ENCODE peak calls at places on chromosome 10, in ten cellular contexts. H is uterus, E is ovary, X is H1, Q is prostate gland, S is spleen, K is body of pancreas, T is NB4, N is suprapubic skin, C is thyroid gland. V is an unnamed sample.

GRCh38 chr10:102856758-102857424 is 2.8 kb downstream of the BORCS7 start:
- DNase-seq in T (no peak), X (no peak), Q (no peak), K (no peak), N (no peak), H (no peak), C (no peak), E (no peak), S (no peak), V (no peak)

GRCh38 chr10:44195120-44196007 is 189.5 kb downstream of the CXCL12 start:
- DNase-seq in X (no peak), H (peak), N (no peak), T (peak), Q (peak), E (peak), S (no peak), C (peak), K (peak), V (peak)

GRCh38 chr10:95552680-95553342 is 8.4 kb downstream of the SORBS1 start:
- DNase-seq in K (no peak), T (no peak), E (no peak), X (no peak), N (no peak), H (no peak), Q (no peak), S (no peak), C (no peak), V (no peak)

GRCh38 chr10:89236221-89236620 is 15.4 kb downstream of the LIPA start:
- DNase-seq in S (no peak), T (no peak), Q (no peak), N (no peak), E (no peak), X (no peak), K (no peak), H (no peak), C (no peak), V (no peak)

GRCh38 chr10:72164617-72165016 is 51.2 kb upstream of the ANAPC16 start:
- DNase-seq in S (no peak), X (no peak), E (no peak), Q (no peak), N (no peak), H (no peak), C (no peak), K (no peak), T (peak), V (no peak)

GRCh38 chr10:30645340-30645827 is 15.8 kb upstream of the LYZL2 start:
- DNase-seq in E (no peak), X (peak), Q (no peak), K (no peak), T (no peak), N (no peak), C (no peak), H (no peak), S (no peak), V (peak)

GRCh38 chr10:21030096-21030495 is 133.0 kb upstream of the NEBL start:
- DNase-seq in C (no peak), T (peak), E (no peak), Q (no peak), H (no peak), X (no peak), N (no peak), S (no peak), K (no peak), V (no peak)

GRCh38 chr10:84540022-84540616 is 211.7 kb downstream of the CCSER2 start:
- DNase-seq in K (no peak), X (no peak), T (no peak), S (no peak), C (no peak), N (no peak), Q (no peak), H (no peak), E (no peak), V (no peak)

GRCh38 chr10:130809761-130810515 is 501.6 kb downstream of the TCERG1L start:
- DNase-seq in Q (no peak), X (peak), C (no peak), K (no peak), T (peak), E (no peak), H (no peak), N (peak), S (no peak), V (no peak)

GRCh38 chr10:118721005-118721876 is 33.5 kb downstream of the CACUL1 start:
- DNase-seq in T (peak), C (peak), N (no peak), H (peak), K (peak), Q (peak), E (no peak), X (peak), S (no peak), V (peak)

GRCh38 chr10:70456164-70456563 is 14.7 kb upstream of the NODAL start:
- DNase-seq in Q (no peak), E (no peak), K (no peak), H (no peak), S (no peak), X (no peak), C (no peak), T (peak), N (no peak), V (no peak)

GRCh38 chr10:68336952-68337351 is 4.2 kb upstream of the PBLD start:
- DNase-seq in X (no peak), S (no peak), H (no peak), K (no peak), T (no peak), N (no peak), Q (no peak), E (no peak), C (no peak), V (no peak)
- H3K4me3 ChIP-seq in X (no peak), S (no peak), H (peak), K (no peak), T (peak), N (no peak), Q (no peak), E (no peak), C (no peak), V (no peak)

GRCh38 chr10:100996678-100997363 is 2.8 kb upstream of the LZTS2 start:
- DNase-seq in E (no peak), T (peak), X (peak), Q (no peak), K (peak), N (no peak), H (no peak), C (peak), S (peak), V (peak)
- TF ChIP-seq POLR2A in E (no peak), T (peak), X (peak), Q (no peak), K (no peak), N (no peak), H (no peak), C (peak), S (no peak), V (no peak)

DNA sequence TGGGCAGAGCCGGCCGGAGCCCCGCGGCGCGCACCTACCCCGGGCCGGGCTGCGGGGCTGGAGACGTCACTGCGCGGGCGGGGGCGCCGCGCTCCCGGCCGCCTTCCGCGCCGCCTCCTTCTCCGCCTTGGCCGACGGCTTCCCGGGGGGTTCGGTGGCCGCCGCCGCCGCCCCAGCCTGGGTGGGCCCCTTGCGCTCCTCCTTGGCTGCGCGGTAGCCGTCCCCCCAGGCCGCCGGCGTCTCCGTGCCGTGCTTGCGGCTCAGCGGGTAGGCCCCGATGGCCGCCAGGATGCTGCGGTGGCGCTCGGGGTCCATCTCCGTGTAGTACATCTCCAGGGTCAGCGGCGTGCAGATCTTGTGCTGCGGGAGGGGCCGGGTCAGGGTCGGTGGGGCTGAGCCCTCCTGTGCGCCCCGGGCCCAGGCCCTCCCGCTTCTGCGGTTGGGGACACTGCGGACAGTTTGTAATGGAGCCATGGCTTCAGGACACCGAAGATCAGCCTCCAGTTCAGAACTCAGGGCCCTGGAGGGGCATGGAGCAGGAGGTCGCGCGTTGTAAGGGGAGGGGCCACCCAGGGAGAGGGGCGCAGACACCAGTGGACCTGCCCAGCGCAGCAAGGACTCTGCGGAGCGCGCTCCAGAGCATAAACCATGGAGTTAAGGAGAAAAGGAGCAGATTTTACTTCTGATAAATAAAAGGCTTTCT is 10.8 kb downstream of the CALY start:
- DNase-seq in K (no peak), Q (no peak), X (peak), C (no peak), T (no peak), S (no peak), E (no peak), H (no peak), N (no peak), V (no peak)
- H3K4me3 ChIP-seq in K (no peak), Q (peak), X (peak), C (no peak), T (no peak), S (peak), E (peak), H (peak), N (peak), V (peak)

GRCh38 chr10:97334370-97335175 is at the start of gene FRAT2:
- DNase-seq in T (peak), H (peak), C (peak), S (peak), Q (peak), X (peak), K (peak), E (peak), N (peak), V (peak)
- TF ChIP-seq POLR2A in T (peak), H (peak), C (no peak), S (peak), Q (peak), X (peak), K (peak), E (peak), N (peak), V (peak)

GRCh38 chr10:132408367-132408781 is 11.4 kb downstream of the PWWP2B start:
- DNase-seq in S (no peak), T (peak), E (peak), H (no peak), N (no peak), C (peak), Q (peak), K (peak), X (no peak), V (peak)

GRCh38 chr10:132410056-132410778 is 13.2 kb downstream of the PWWP2B start:
- DNase-seq in K (peak), C (no peak), X (no peak), S (peak), H (no peak), E (no peak), T (no peak), Q (no peak), N (no peak), V (no peak)

GRCh38 chr10:132409667-132410028 is 12.6 kb downstream of the PWWP2B start:
- DNase-seq in S (no peak), T (no peak), H (no peak), E (no peak), C (no peak), N (no peak), X (no peak), Q (no peak), K (peak), V (no peak)

GRCh38 chr10:132407846-132408278 is 10.9 kb downstream of the PWWP2B start:
- DNase-seq in N (no peak), C (peak), E (peak), Q (peak), K (peak), S (peak), T (peak), X (peak), H (no peak), V (peak)

DNA sequence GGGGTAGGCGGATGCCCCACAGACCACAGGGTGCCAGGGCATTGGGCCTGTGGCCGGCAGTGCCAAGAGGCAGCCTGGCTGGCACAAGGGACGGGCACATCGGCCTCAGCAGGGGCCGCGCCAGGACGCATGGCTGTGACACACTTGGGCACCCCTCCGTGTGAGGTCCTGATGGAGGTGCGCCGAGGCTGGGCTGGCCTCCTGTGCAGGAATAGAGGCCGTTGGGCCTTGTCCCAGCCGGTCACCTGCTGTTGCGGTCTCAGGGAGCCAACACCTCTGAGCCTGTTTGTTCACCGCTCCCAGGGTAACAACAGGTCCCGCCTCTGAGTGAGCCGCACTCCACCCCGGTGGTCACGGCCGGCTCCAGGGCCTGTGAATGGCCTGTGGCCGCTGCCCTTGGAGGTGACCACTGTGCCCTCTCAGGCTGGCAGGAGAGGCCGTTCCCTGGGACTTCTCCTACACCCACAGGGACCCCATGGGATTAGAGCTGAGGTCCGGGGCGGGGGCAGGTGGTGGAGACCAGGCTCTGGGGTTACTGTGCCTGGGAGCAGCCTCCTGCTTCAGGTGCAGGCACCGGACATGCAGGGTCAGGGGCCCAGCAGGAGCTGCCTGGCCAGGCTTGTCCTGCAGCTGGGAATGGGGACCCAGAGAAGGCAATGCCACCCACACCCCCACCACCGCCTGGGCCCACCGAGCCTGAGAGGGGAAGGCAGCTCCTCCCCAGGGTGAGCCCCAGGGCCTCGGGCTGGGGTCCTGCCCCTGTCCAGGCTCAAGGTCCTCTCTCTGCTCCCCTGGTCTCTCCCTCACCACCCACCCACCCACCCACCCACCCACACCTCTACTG is 12.0 kb downstream of the PWWP2B start:
- DNase-seq in X (no peak), Q (peak), C (peak), K (peak), H (no peak), T (no peak), S (no peak), N (no peak), E (peak), V (no peak)
- H3K4me3 ChIP-seq in X (no peak), Q (peak), C (no peak), K (no peak), H (no peak), T (no peak), S (no peak), N (peak), E (no peak), V (no peak)

GRCh38 chr10:42549851-42550250 is 88.5 kb downstream of the ZNF33B start:
- DNase-seq in E (no peak), C (no peak), T (no peak), H (no peak), N (no peak), Q (no peak), S (no peak), K (no peak), X (no peak), V (no peak)

GRCh38 chr10:42556931-42557330 is 81.4 kb downstream of the ZNF33B start:
- DNase-seq in S (no peak), Q (no peak), H (no peak), T (no peak), C (no peak), N (no peak), E (no peak), X (no peak), K (no peak), V (no peak)

GRCh38 chr10:42552188-42553063 is 85.9 kb downstream of the ZNF33B start:
- DNase-seq in K (peak), N (peak), X (peak), H (peak), E (peak), C (peak), Q (peak), S (peak), T (peak), V (peak)

GRCh38 chr10:42551582-42552187 is 86.7 kb downstream of the ZNF33B start:
- DNase-seq in S (peak), N (no peak), C (no peak), H (no peak), X (no peak), Q (no peak), K (no peak), E (peak), T (no peak), V (no peak)

DNA sequence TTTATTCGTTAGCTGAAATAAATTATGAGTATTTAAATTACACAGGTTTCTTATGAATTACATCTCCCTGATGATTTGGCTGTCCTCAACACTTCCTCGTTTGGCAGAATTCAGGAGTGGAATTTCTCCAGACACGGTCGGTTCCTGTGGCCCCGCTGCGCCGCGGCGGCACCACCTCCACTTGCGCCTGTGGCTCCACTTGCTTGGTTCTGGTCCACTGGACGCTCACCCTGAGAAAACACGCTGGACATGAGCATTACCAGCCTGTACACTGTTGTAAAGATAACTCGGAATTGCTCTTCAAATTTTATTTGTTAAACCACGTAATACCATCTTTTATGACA is 85.3 kb downstream of the ZNF33B start:
- DNase-seq in S (peak), K (no peak), H (no peak), T (no peak), E (no peak), X (no peak), N (no peak), Q (no peak), C (peak), V (no peak)
- TF ChIP-seq POLR2A in S (no peak), K (no peak), H (no peak), T (no peak), E (no peak), X (no peak), N (no peak), Q (no peak), C (no peak), V (no peak)

GRCh38 chr10:25934673-25935139 is 677 bp downstream of the MYO3A start:
- DNase-seq in K (peak), Q (no peak), E (no peak), C (peak), N (no peak), T (no peak), S (no peak), H (no peak), X (peak), V (peak)
- H3K4me3 ChIP-seq in K (peak), Q (peak), E (no peak), C (peak), N (peak), T (no peak), S (no peak), H (no peak), X (peak), V (peak)

GRCh38 chr10:78302989-78303854 is 269.6 kb downstream of the RPS24 start:
- DNase-seq in K (peak), S (peak), E (peak), X (peak), Q (peak), T (peak), H (peak), C (peak), N (peak), V (peak)
- TF ChIP-seq POLR2A in K (peak), S (peak), E (no peak), X (peak), Q (peak), T (peak), H (peak), C (peak), N (peak), V (no peak)

DNA sequence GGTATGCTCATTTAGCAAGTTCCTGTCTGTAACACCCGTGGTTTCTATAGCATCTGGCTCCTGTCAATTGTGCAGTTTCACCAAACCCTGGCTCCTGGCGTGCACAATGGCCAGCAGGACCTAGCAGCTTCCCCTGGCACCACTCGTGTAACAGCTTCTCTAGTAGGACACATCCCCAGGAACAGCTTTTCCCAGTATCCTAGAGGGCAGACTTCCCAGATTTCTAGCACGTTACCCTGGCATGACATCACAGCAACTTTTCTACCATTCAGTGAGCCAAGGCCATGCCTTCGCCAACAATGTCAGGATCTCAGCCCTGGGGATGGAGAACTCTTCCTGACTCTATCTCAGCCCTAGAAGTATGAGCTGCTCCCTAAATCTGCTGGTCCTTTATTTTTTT is 6.5 kb downstream of the YME1L1 start:
- DNase-seq in Q (no peak), E (no peak), C (no peak), H (no peak), S (no peak), N (no peak), T (peak), K (no peak), X (no peak), V (no peak)
- H3K4me3 ChIP-seq in Q (no peak), E (no peak), C (no peak), H (no peak), S (no peak), N (no peak), T (no peak), K (no peak), X (no peak), V (no peak)

DNA sequence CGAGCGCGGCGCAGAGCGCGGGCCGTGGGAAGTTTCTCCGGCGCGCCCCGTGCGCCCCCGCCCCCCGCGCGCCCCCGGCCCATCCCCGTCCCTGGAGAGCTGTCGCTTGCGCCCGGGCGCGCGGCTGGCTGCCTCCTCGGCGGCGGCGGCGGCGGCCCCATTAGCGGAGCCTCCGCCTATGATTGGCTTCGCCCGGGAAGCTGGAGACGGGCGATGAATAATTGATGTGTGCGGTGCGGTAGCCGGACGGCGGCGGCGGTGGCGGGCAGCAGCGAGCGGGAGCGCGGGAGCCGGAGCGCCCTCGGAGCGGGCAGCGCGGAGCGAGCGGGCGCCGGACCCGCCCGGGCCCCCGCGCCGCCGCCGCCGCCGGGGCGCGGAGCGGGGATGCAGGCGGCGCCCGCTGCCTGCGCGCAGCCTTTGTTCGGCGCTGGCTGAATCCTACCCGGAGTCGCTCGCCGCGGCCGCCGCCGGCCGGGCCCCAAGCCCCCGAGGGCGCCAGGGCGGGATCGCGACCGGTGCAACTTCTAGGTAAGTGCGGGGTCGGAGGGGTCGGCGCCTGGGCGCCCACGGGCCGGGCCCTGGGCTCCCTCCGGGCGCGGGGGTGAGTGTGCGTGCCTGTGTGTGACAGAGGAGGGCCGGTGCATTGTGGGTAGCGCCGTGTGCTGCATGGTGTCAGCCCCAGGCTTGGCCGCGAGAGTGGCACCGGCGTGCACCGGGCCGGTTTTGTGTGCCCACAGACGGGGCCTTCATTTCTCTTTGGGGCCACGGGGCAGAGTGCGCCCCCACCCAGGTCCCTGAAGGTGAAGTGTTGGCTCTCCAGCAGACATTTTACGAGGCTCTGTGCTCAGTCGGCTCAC is 103.8 kb upstream of the PPIF start:
- DNase-seq in C (no peak), K (no peak), X (peak), H (no peak), N (no peak), E (peak), S (peak), T (peak), Q (no peak), V (peak)
- TF ChIP-seq POLR2A in C (no peak), K (no peak), X (peak), H (no peak), N (no peak), E (no peak), S (no peak), T (no peak), Q (no peak), V (no peak)

V was measured in testis.